ENCODE peak calls at places on chromosomes 6 and 20, in six cellular contexts. H, W, F, T, I and Z are unnamed samples.

GRCh38 chr6:125004198-125004597 is 42.0 kb downstream of the RNF217 start:
- DNase-seq in W (peak; percentile 11), F (no peak), I (no peak), T (no peak), H (no peak), Z (no peak)

GRCh38 chr6:45072673-45073072 is 255.5 kb upstream of the RUNX2 start:
- DNase-seq in F (no peak), W (no peak), T (no peak), H (no peak), I (no peak), Z (no peak)

GRCh38 chr6:115770851-115771250 is 289.8 kb downstream of the FRK start:
- DNase-seq in W (no peak), F (no peak), I (no peak), H (no peak), T (no peak), Z (no peak)

GRCh38 chr6:5995705-5996686 is 10.7 kb downstream of the NRN1 start:
- DNase-seq in W (peak; percentile 79), H (peak; percentile 65), I (no peak), F (peak; percentile 63), T (peak; percentile 86), Z (no peak)

GRCh38 chr20:23636182-23636907 is 1.4 kb downstream of the CST3 start:
- DNase-seq in W (no peak), F (no peak), H (no peak), T (peak; percentile 71), I (no peak), Z (no peak)

GRCh38 chr6:163291622-163292021 is 122.9 kb upstream of the QKI start:
- DNase-seq in T (no peak), I (no peak), F (no peak), H (no peak), W (no peak), Z (peak; percentile 83)

GRCh38 chr6:158595223-158595622 is 35.3 kb downstream of the TMEM181 start:
- DNase-seq in T (no peak), F (no peak), W (no peak), H (no peak), I (no peak), Z (no peak)

GRCh38 chr20:57659789-57660509 is 39.7 kb upstream of the ZBP1 start:
- DNase-seq in I (peak; percentile 16), T (peak; percentile 41), W (no peak), H (peak; percentile 13), F (no peak), Z (no peak)

GRCh38 chr6:134676307-134677281 is 273.3 kb downstream of the ALDH8A1 start:
- DNase-seq in H (no peak), T (peak; percentile 79), W (no peak), F (peak; percentile 81), I (no peak), Z (peak; percentile 94)

GRCh38 chr6:36577298-36577697 is 16.9 kb upstream of the SRSF3 start:
- DNase-seq in T (no peak), W (no peak), I (no peak), F (no peak), H (no peak), Z (no peak)

GRCh38 chr20:56360133-56360898 is 1.5 kb downstream of the FAM210B start:
- DNase-seq in I (no peak), F (no peak), T (no peak), H (no peak), W (no peak), Z (no peak)

GRCh38 chr20:36465109-36466080 is 75.9 kb upstream of the MYL9 start:
- DNase-seq in I (peak; percentile 41), H (peak; percentile 80), W (no peak), T (no peak), F (peak; percentile 91), Z (peak; percentile 57)

GRCh38 chr20:48409216-48409615 is 418.6 kb downstream of the PREX1 start:
- DNase-seq in T (no peak), W (no peak), H (no peak), F (no peak), I (no peak), Z (no peak)

GRCh38 chr6:118709859-118710350 is 58.5 kb upstream of the CEP85L start:
- DNase-seq in H (no peak), W (no peak), I (peak; percentile 65), T (no peak), F (peak; percentile 79), Z (peak; percentile 56)

GRCh38 chr6:160428818-160429744 is 80.9 kb downstream of the SLC22A3 start:
- DNase-seq in H (no peak), F (no peak), T (no peak), W (no peak), I (no peak), Z (no peak)

GRCh38 chr6:137181876-137182653 is 8.6 kb upstream of the IL22RA2 start:
- DNase-seq in W (no peak), H (no peak), F (no peak), I (no peak), T (no peak), Z (no peak)

GRCh38 chr6:159249150-159249549 is 80.0 kb downstream of the FNDC1 start:
- DNase-seq in F (peak; percentile 6), W (no peak), H (no peak), T (no peak), I (no peak), Z (no peak)

GRCh38 chr6:23091795-23092194 is 522.4 kb downstream of the HDGFL1 start:
- DNase-seq in F (peak; percentile 51), T (no peak), H (no peak), I (no peak), W (no peak), Z (peak; percentile 64)

GRCh38 chr6:17099401-17100059 is 2.3 kb upstream of the STMND1 start:
- DNase-seq in F (no peak), H (no peak), W (no peak), I (no peak), T (no peak), Z (no peak)

GRCh38 chr6:93318127-93318526 is 101.2 kb downstream of the EPHA7 start:
- DNase-seq in H (no peak), F (no peak), W (no peak), I (no peak), T (no peak), Z (no peak)

GRCh38 chr6:76633259-76633658 is 560.8 kb upstream of the IMPG1 start:
- DNase-seq in F (no peak), W (no peak), I (no peak), T (no peak), H (no peak), Z (no peak)

GRCh38 chr20:45510242-45510862 is 5.1 kb downstream of the SPINT3 start:
- DNase-seq in T (no peak), I (no peak), W (no peak), F (no peak), H (no peak), Z (no peak)

GRCh38 chr6:20571261-20571660 is 37.0 kb downstream of the CDKAL1 start:
- DNase-seq in I (no peak), W (no peak), H (no peak), F (no peak), T (no peak), Z (no peak)

GRCh38 chr6:134079406-134079921 is 27.0 kb upstream of the SLC2A12 start:
- DNase-seq in I (no peak), H (no peak), F (no peak), T (no peak), W (no peak), Z (no peak)

GRCh38 chr20:33789858-33790182 is 21.3 kb upstream of the CHMP4B start:
- DNase-seq in H (no peak), T (no peak), W (no peak), I (no peak), F (no peak), Z (no peak)

GRCh38 chr20:21048841-21049273 is 57.3 kb downstream of the LINC00237 start:
- DNase-seq in I (peak; percentile 58), W (no peak), F (no peak), H (no peak), T (no peak), Z (no peak)

GRCh38 chr6:30810813-30811329 is 66.5 kb upstream of the IER3 start:
- DNase-seq in W (no peak), H (no peak), F (no peak), T (no peak), I (peak; percentile 82), Z (no peak)

GRCh38 chr20:34190679-34191090 is 50.5 kb upstream of the ASIP start:
- DNase-seq in T (no peak), H (peak; percentile 68), F (peak; percentile 88), I (peak; percentile 36), W (peak; percentile 52), Z (peak; percentile 73)

GRCh38 chr6:38723783-38724182 is 8.7 kb downstream of the DNAH8 start:
- DNase-seq in H (no peak), I (no peak), F (no peak), T (no peak), W (no peak), Z (no peak)

GRCh38 chr6:93849857-93850256 is 430.5 kb upstream of the EPHA7 start:
- DNase-seq in H (no peak), I (no peak), T (no peak), F (no peak), W (no peak), Z (peak; percentile 15)

GRCh38 chr6:5981274-5982026 is 25.3 kb downstream of the NRN1 start:
- DNase-seq in I (no peak), T (no peak), F (no peak), W (no peak), H (no peak), Z (peak; percentile 79)

DNA sequence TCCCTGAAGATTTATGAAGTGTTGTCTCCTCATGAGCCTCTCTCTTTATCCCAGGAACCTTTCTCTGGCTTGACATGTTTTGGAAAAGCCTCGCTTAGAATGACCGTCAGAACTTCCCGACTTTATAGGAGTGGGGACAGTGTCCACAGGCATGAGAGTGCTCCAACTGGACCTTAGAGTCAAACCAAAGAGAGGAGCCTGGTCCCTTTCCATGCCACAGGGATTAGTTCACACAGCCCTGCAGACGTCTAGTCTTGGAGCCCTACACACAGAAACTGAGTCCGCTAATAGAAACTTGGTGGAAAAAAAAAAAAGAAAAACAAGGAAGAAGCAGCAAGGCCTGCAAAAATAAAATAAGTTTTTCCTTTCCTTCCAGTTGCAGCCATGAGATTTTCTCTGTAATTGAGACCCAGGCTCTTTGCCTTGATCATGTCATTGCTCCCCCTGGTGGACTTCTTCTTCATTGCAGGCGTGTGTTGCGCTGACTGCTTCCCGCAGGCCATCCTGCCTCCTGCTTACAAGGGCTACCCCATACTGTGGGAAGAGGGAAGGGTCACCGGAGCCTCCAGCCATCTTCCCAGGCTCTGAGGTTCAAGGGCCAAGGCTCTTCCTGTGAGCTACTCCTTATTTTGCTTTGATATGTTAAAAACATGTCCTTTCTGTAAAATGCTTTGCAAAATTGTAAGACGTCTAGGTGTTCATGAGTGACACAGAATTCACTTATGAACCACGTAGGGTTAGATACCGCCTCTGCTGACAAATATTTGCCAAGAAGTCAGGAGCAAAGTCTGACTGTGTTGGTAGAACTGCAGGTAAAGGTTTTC is 201.0 kb downstream of the UST start:
- DNase-seq in W (peak; percentile 66), F (peak; percentile 65), T (peak; percentile 85), I (peak; percentile 75), H (peak; percentile 88), Z (no peak)
- H3K4me3 ChIP-seq in W (no peak overlapping the region), F (no peak overlapping the region), T (no peak overlapping the region), I (no peak overlapping the region), H (no peak overlapping the region), Z (no peak overlapping the region)

GRCh38 chr20:14817121-14817520 is 479.7 kb upstream of the FLRT3 start:
- DNase-seq in H (no peak), T (no peak), F (peak; percentile 9), W (no peak), I (no peak), Z (peak; percentile 1)
- H3K4me3 ChIP-seq in H (no peak overlapping the region), T (no peak overlapping the region), F (no peak overlapping the region), W (no peak overlapping the region), I (no peak overlapping the region), Z (no peak overlapping the region)

GRCh38 chr6:99350573-99350972 is 1.1 kb upstream of the FAXC start:
- DNase-seq in W (no peak), T (no peak), I (no peak), F (no peak), H (no peak), Z (no peak)
- H3K4me3 ChIP-seq in W (no peak overlapping the region), T (no peak overlapping the region), I (no peak overlapping the region), F (no peak overlapping the region), H (no peak overlapping the region), Z (no peak overlapping the region)

GRCh38 chr6:88680654-88681053 is 282.8 kb downstream of the RNGTT start:
- DNase-seq in F (no peak), T (no peak), W (no peak), H (no peak), I (no peak), Z (no peak)
- H3K4me3 ChIP-seq in F (no peak overlapping the region), T (no peak overlapping the region), W (no peak overlapping the region), H (no peak overlapping the region), I (no peak overlapping the region), Z (no peak overlapping the region)